ENCODE peak calls at places on chromosomes 1 and 21, in ten cellular contexts. One of them, this sample, is unnamed.

GRCh38 chr1:87074001-87074795 is 159.8 kb downstream of the HS2ST1 start:
- DNase-seq in fibroblast of the conjunctiva: no peak
- DNase-seq in left ventricle myocardium inferior: no peak
- DNase-seq in GM23248: peak
- DNase-seq in progenitor cell of endocrine pancreas: no peak
- DNase-seq in stimulated activated naive B cell treated with anti-CD40 and anti-IgM and Interleukin-4, amounts not matched to agents 10 μg/mL and 1 μg/mL and 100 μg/mL, for 72 hours: no peak
- DNase-seq in G401: no peak
- DNase-seq in psoas muscle: no peak
- DNase-seq in hippocampal formation: no peak
- DNase-seq in activated CD4-positive, alpha-beta T cell treated with anti-CD3 and anti-CD28 coated beads, Interleukin-2, amount 50 U/mL, for 24 hours: no peak
- DNase-seq in this sample: no peak

GRCh38 chr1:30852026-30852425 is 56.5 kb downstream of the SDC3 start:
- DNase-seq in fibroblast of the conjunctiva: no peak
- DNase-seq in left ventricle myocardium inferior: peak
- DNase-seq in GM23248: peak
- DNase-seq in progenitor cell of endocrine pancreas: no peak
- DNase-seq in stimulated activated naive B cell treated with anti-CD40 and anti-IgM and Interleukin-4, amounts not matched to agents 10 μg/mL and 1 μg/mL and 100 μg/mL, for 72 hours: no peak
- DNase-seq in G401: no peak
- DNase-seq in psoas muscle: no peak
- DNase-seq in hippocampal formation: no peak
- DNase-seq in activated CD4-positive, alpha-beta T cell treated with anti-CD3 and anti-CD28 coated beads, Interleukin-2, amount 50 U/mL, for 24 hours: no peak
- DNase-seq in this sample: peak

GRCh38 chr1:15180189-15180588 is 26.6 kb downstream of the TMEM51 start:
- DNase-seq in fibroblast of the conjunctiva: no peak
- DNase-seq in left ventricle myocardium inferior: no peak
- DNase-seq in GM23248: no peak
- DNase-seq in progenitor cell of endocrine pancreas: no peak
- DNase-seq in stimulated activated naive B cell treated with anti-CD40 and anti-IgM and Interleukin-4, amounts not matched to agents 10 μg/mL and 1 μg/mL and 100 μg/mL, for 72 hours: no peak
- DNase-seq in G401: peak
- DNase-seq in psoas muscle: no peak
- DNase-seq in hippocampal formation: peak
- DNase-seq in activated CD4-positive, alpha-beta T cell treated with anti-CD3 and anti-CD28 coated beads, Interleukin-2, amount 50 U/mL, for 24 hours: no peak
- DNase-seq in this sample: no peak

GRCh38 chr1:231338270-231339128 is at the start of gene SPRTN:
- DNase-seq in fibroblast of the conjunctiva: no peak
- DNase-seq in left ventricle myocardium inferior: no peak
- DNase-seq in GM23248: peak
- DNase-seq in progenitor cell of endocrine pancreas: no peak
- DNase-seq in stimulated activated naive B cell treated with anti-CD40 and anti-IgM and Interleukin-4, amounts not matched to agents 10 μg/mL and 1 μg/mL and 100 μg/mL, for 72 hours: no peak
- DNase-seq in G401: no peak
- DNase-seq in psoas muscle: no peak
- DNase-seq in hippocampal formation: no peak
- DNase-seq in activated CD4-positive, alpha-beta T cell treated with anti-CD3 and anti-CD28 coated beads, Interleukin-2, amount 50 U/mL, for 24 hours: no peak
- DNase-seq in this sample: no peak

GRCh38 chr1:51636765-51637522 is 20.1 kb downstream of the OSBPL9 start:
- DNase-seq in fibroblast of the conjunctiva: peak
- DNase-seq in left ventricle myocardium inferior: no peak
- DNase-seq in GM23248: peak
- DNase-seq in progenitor cell of endocrine pancreas: no peak
- DNase-seq in stimulated activated naive B cell treated with anti-CD40 and anti-IgM and Interleukin-4, amounts not matched to agents 10 μg/mL and 1 μg/mL and 100 μg/mL, for 72 hours: no peak
- DNase-seq in G401: no peak
- DNase-seq in psoas muscle: peak
- DNase-seq in hippocampal formation: no peak
- DNase-seq in activated CD4-positive, alpha-beta T cell treated with anti-CD3 and anti-CD28 coated beads, Interleukin-2, amount 50 U/mL, for 24 hours: no peak
- DNase-seq in this sample: no peak

GRCh38 chr1:25017436-25018109 is 87.5 kb upstream of the RUNX3 start:
- DNase-seq in fibroblast of the conjunctiva: no peak
- DNase-seq in left ventricle myocardium inferior: no peak
- DNase-seq in GM23248: peak
- DNase-seq in progenitor cell of endocrine pancreas: no peak
- DNase-seq in stimulated activated naive B cell treated with anti-CD40 and anti-IgM and Interleukin-4, amounts not matched to agents 10 μg/mL and 1 μg/mL and 100 μg/mL, for 72 hours: no peak
- DNase-seq in G401: no peak
- DNase-seq in psoas muscle: no peak
- DNase-seq in hippocampal formation: no peak
- DNase-seq in activated CD4-positive, alpha-beta T cell treated with anti-CD3 and anti-CD28 coated beads, Interleukin-2, amount 50 U/mL, for 24 hours: no peak
- DNase-seq in this sample: no peak

GRCh38 chr1:112975336-112975735 is 19.3 kb upstream of the SLC16A1 start:
- DNase-seq in fibroblast of the conjunctiva: no peak
- DNase-seq in left ventricle myocardium inferior: no peak
- DNase-seq in GM23248: no peak
- DNase-seq in progenitor cell of endocrine pancreas: no peak
- DNase-seq in stimulated activated naive B cell treated with anti-CD40 and anti-IgM and Interleukin-4, amounts not matched to agents 10 μg/mL and 1 μg/mL and 100 μg/mL, for 72 hours: no peak
- DNase-seq in G401: no peak
- DNase-seq in psoas muscle: no peak
- DNase-seq in hippocampal formation: no peak
- DNase-seq in activated CD4-positive, alpha-beta T cell treated with anti-CD3 and anti-CD28 coated beads, Interleukin-2, amount 50 U/mL, for 24 hours: no peak
- DNase-seq in this sample: no peak

GRCh38 chr1:4379451-4380175 is 274.8 kb upstream of the AJAP1 start:
- DNase-seq in fibroblast of the conjunctiva: no peak
- DNase-seq in left ventricle myocardium inferior: no peak
- DNase-seq in GM23248: no peak
- DNase-seq in progenitor cell of endocrine pancreas: no peak
- DNase-seq in stimulated activated naive B cell treated with anti-CD40 and anti-IgM and Interleukin-4, amounts not matched to agents 10 μg/mL and 1 μg/mL and 100 μg/mL, for 72 hours: no peak
- DNase-seq in G401: no peak
- DNase-seq in psoas muscle: no peak
- DNase-seq in hippocampal formation: no peak
- DNase-seq in activated CD4-positive, alpha-beta T cell treated with anti-CD3 and anti-CD28 coated beads, Interleukin-2, amount 50 U/mL, for 24 hours: no peak
- DNase-seq in this sample: no peak

GRCh38 chr1:119387858-119388257 is 19.3 kb downstream of the HAO2 start:
- DNase-seq in fibroblast of the conjunctiva: no peak
- DNase-seq in left ventricle myocardium inferior: no peak
- DNase-seq in GM23248: no peak
- DNase-seq in progenitor cell of endocrine pancreas: no peak
- DNase-seq in stimulated activated naive B cell treated with anti-CD40 and anti-IgM and Interleukin-4, amounts not matched to agents 10 μg/mL and 1 μg/mL and 100 μg/mL, for 72 hours: no peak
- DNase-seq in G401: no peak
- DNase-seq in psoas muscle: no peak
- DNase-seq in hippocampal formation: no peak
- DNase-seq in activated CD4-positive, alpha-beta T cell treated with anti-CD3 and anti-CD28 coated beads, Interleukin-2, amount 50 U/mL, for 24 hours: no peak
- DNase-seq in this sample: no peak

GRCh38 chr1:226882631-226883409 is 12.4 kb downstream of the PSEN2 start:
- DNase-seq in fibroblast of the conjunctiva: no peak
- DNase-seq in left ventricle myocardium inferior: no peak
- DNase-seq in GM23248: peak
- DNase-seq in progenitor cell of endocrine pancreas: no peak
- DNase-seq in stimulated activated naive B cell treated with anti-CD40 and anti-IgM and Interleukin-4, amounts not matched to agents 10 μg/mL and 1 μg/mL and 100 μg/mL, for 72 hours: peak
- DNase-seq in G401: no peak
- DNase-seq in psoas muscle: no peak
- DNase-seq in hippocampal formation: no peak
- DNase-seq in activated CD4-positive, alpha-beta T cell treated with anti-CD3 and anti-CD28 coated beads, Interleukin-2, amount 50 U/mL, for 24 hours: peak
- DNase-seq in this sample: no peak

GRCh38 chr1:63405021-63405420 is 37.6 kb downstream of the ALG6 start:
- DNase-seq in fibroblast of the conjunctiva: no peak
- DNase-seq in left ventricle myocardium inferior: no peak
- DNase-seq in GM23248: no peak
- DNase-seq in progenitor cell of endocrine pancreas: no peak
- DNase-seq in stimulated activated naive B cell treated with anti-CD40 and anti-IgM and Interleukin-4, amounts not matched to agents 10 μg/mL and 1 μg/mL and 100 μg/mL, for 72 hours: no peak
- DNase-seq in G401: no peak
- DNase-seq in psoas muscle: no peak
- DNase-seq in hippocampal formation: no peak
- DNase-seq in activated CD4-positive, alpha-beta T cell treated with anti-CD3 and anti-CD28 coated beads, Interleukin-2, amount 50 U/mL, for 24 hours: no peak
- DNase-seq in this sample: peak

GRCh38 chr1:165570078-165570477 is 26.3 kb downstream of the LRRC52 start:
- DNase-seq in fibroblast of the conjunctiva: no peak
- DNase-seq in left ventricle myocardium inferior: no peak
- DNase-seq in GM23248: no peak
- DNase-seq in progenitor cell of endocrine pancreas: no peak
- DNase-seq in stimulated activated naive B cell treated with anti-CD40 and anti-IgM and Interleukin-4, amounts not matched to agents 10 μg/mL and 1 μg/mL and 100 μg/mL, for 72 hours: no peak
- DNase-seq in G401: no peak
- DNase-seq in psoas muscle: no peak
- DNase-seq in hippocampal formation: no peak
- DNase-seq in activated CD4-positive, alpha-beta T cell treated with anti-CD3 and anti-CD28 coated beads, Interleukin-2, amount 50 U/mL, for 24 hours: no peak
- DNase-seq in this sample: no peak

GRCh38 chr1:197521118-197521739 is 253.2 kb downstream of the CRB1 start:
- DNase-seq in fibroblast of the conjunctiva: peak
- DNase-seq in left ventricle myocardium inferior: no peak
- DNase-seq in GM23248: peak
- DNase-seq in progenitor cell of endocrine pancreas: peak
- DNase-seq in stimulated activated naive B cell treated with anti-CD40 and anti-IgM and Interleukin-4, amounts not matched to agents 10 μg/mL and 1 μg/mL and 100 μg/mL, for 72 hours: no peak
- DNase-seq in G401: peak
- DNase-seq in psoas muscle: no peak
- DNase-seq in hippocampal formation: no peak
- DNase-seq in activated CD4-positive, alpha-beta T cell treated with anti-CD3 and anti-CD28 coated beads, Interleukin-2, amount 50 U/mL, for 24 hours: peak
- DNase-seq in this sample: no peak

GRCh38 chr1:170204121-170204520 is 58.4 kb downstream of the NTMT2 start:
- DNase-seq in fibroblast of the conjunctiva: peak
- DNase-seq in left ventricle myocardium inferior: no peak
- DNase-seq in GM23248: peak
- DNase-seq in progenitor cell of endocrine pancreas: no peak
- DNase-seq in stimulated activated naive B cell treated with anti-CD40 and anti-IgM and Interleukin-4, amounts not matched to agents 10 μg/mL and 1 μg/mL and 100 μg/mL, for 72 hours: no peak
- DNase-seq in G401: no peak
- DNase-seq in psoas muscle: no peak
- DNase-seq in hippocampal formation: no peak
- DNase-seq in activated CD4-positive, alpha-beta T cell treated with anti-CD3 and anti-CD28 coated beads, Interleukin-2, amount 50 U/mL, for 24 hours: no peak
- DNase-seq in this sample: no peak

GRCh38 chr1:23322770-23323169 is 21.3 kb downstream of the HNRNPR start:
- DNase-seq in fibroblast of the conjunctiva: no peak
- DNase-seq in left ventricle myocardium inferior: no peak
- DNase-seq in GM23248: no peak
- DNase-seq in progenitor cell of endocrine pancreas: no peak
- DNase-seq in stimulated activated naive B cell treated with anti-CD40 and anti-IgM and Interleukin-4, amounts not matched to agents 10 μg/mL and 1 μg/mL and 100 μg/mL, for 72 hours: no peak
- DNase-seq in G401: no peak
- DNase-seq in psoas muscle: no peak
- DNase-seq in hippocampal formation: no peak
- DNase-seq in activated CD4-positive, alpha-beta T cell treated with anti-CD3 and anti-CD28 coated beads, Interleukin-2, amount 50 U/mL, for 24 hours: no peak
- DNase-seq in this sample: no peak

GRCh38 chr1:234960722-234961467 is 167.7 kb downstream of the TOMM20 start:
- DNase-seq in fibroblast of the conjunctiva: no peak
- DNase-seq in left ventricle myocardium inferior: no peak
- DNase-seq in GM23248: peak
- DNase-seq in progenitor cell of endocrine pancreas: no peak
- DNase-seq in stimulated activated naive B cell treated with anti-CD40 and anti-IgM and Interleukin-4, amounts not matched to agents 10 μg/mL and 1 μg/mL and 100 μg/mL, for 72 hours: no peak
- DNase-seq in G401: no peak
- DNase-seq in psoas muscle: no peak
- DNase-seq in hippocampal formation: no peak
- DNase-seq in activated CD4-positive, alpha-beta T cell treated with anti-CD3 and anti-CD28 coated beads, Interleukin-2, amount 50 U/mL, for 24 hours: no peak
- DNase-seq in this sample: peak

GRCh38 chr21:46158666-46159300 is 3.4 kb upstream of the FTCD start:
- DNase-seq in fibroblast of the conjunctiva: no peak
- DNase-seq in left ventricle myocardium inferior: no peak
- DNase-seq in GM23248: no peak
- DNase-seq in progenitor cell of endocrine pancreas: no peak
- DNase-seq in stimulated activated naive B cell treated with anti-CD40 and anti-IgM and Interleukin-4, amounts not matched to agents 10 μg/mL and 1 μg/mL and 100 μg/mL, for 72 hours: no peak
- DNase-seq in G401: no peak
- DNase-seq in psoas muscle: peak
- DNase-seq in hippocampal formation: no peak
- DNase-seq in activated CD4-positive, alpha-beta T cell treated with anti-CD3 and anti-CD28 coated beads, Interleukin-2, amount 50 U/mL, for 24 hours: no peak
- DNase-seq in this sample: no peak

GRCh38 chr1:145425436-145426029 is at the start of gene NBPF20:
- DNase-seq in fibroblast of the conjunctiva: peak
- DNase-seq in left ventricle myocardium inferior: peak
- DNase-seq in GM23248: peak
- DNase-seq in progenitor cell of endocrine pancreas: peak
- DNase-seq in stimulated activated naive B cell treated with anti-CD40 and anti-IgM and Interleukin-4, amounts not matched to agents 10 μg/mL and 1 μg/mL and 100 μg/mL, for 72 hours: peak
- DNase-seq in G401: peak
- DNase-seq in psoas muscle: peak
- DNase-seq in hippocampal formation: peak
- DNase-seq in activated CD4-positive, alpha-beta T cell treated with anti-CD3 and anti-CD28 coated beads, Interleukin-2, amount 50 U/mL, for 24 hours: peak
- DNase-seq in this sample: peak

GRCh38 chr1:174794861-174795260 is 204.9 kb upstream of the CACYBP start:
- DNase-seq in fibroblast of the conjunctiva: no peak
- DNase-seq in left ventricle myocardium inferior: no peak
- DNase-seq in GM23248: no peak
- DNase-seq in progenitor cell of endocrine pancreas: no peak
- DNase-seq in stimulated activated naive B cell treated with anti-CD40 and anti-IgM and Interleukin-4, amounts not matched to agents 10 μg/mL and 1 μg/mL and 100 μg/mL, for 72 hours: no peak
- DNase-seq in G401: no peak
- DNase-seq in psoas muscle: no peak
- DNase-seq in hippocampal formation: no peak
- DNase-seq in activated CD4-positive, alpha-beta T cell treated with anti-CD3 and anti-CD28 coated beads, Interleukin-2, amount 50 U/mL, for 24 hours: no peak
- DNase-seq in this sample: no peak

GRCh38 chr1:98053471-98054366 is 132.9 kb upstream of the DPYD start:
- DNase-seq in fibroblast of the conjunctiva: peak
- DNase-seq in left ventricle myocardium inferior: peak
- DNase-seq in GM23248: peak
- DNase-seq in progenitor cell of endocrine pancreas: peak
- DNase-seq in stimulated activated naive B cell treated with anti-CD40 and anti-IgM and Interleukin-4, amounts not matched to agents 10 μg/mL and 1 μg/mL and 100 μg/mL, for 72 hours: peak
- DNase-seq in G401: no peak
- DNase-seq in psoas muscle: peak
- DNase-seq in hippocampal formation: peak
- DNase-seq in activated CD4-positive, alpha-beta T cell treated with anti-CD3 and anti-CD28 coated beads, Interleukin-2, amount 50 U/mL, for 24 hours: no peak
- DNase-seq in this sample: no peak

GRCh38 chr1:2174348-2175054 is 20.1 kb downstream of the FAAP20 start:
- DNase-seq in fibroblast of the conjunctiva: peak
- DNase-seq in left ventricle myocardium inferior: peak
- DNase-seq in GM23248: peak
- DNase-seq in progenitor cell of endocrine pancreas: peak
- DNase-seq in stimulated activated naive B cell treated with anti-CD40 and anti-IgM and Interleukin-4, amounts not matched to agents 10 μg/mL and 1 μg/mL and 100 μg/mL, for 72 hours: no peak
- DNase-seq in G401: peak
- DNase-seq in psoas muscle: peak
- DNase-seq in hippocampal formation: peak
- DNase-seq in activated CD4-positive, alpha-beta T cell treated with anti-CD3 and anti-CD28 coated beads, Interleukin-2, amount 50 U/mL, for 24 hours: peak
- DNase-seq in this sample: peak

GRCh38 chr1:234331511-234331910 is 41.7 kb upstream of the COA6 start:
- DNase-seq in fibroblast of the conjunctiva: peak
- DNase-seq in left ventricle myocardium inferior: no peak
- DNase-seq in GM23248: peak
- DNase-seq in progenitor cell of endocrine pancreas: no peak
- DNase-seq in stimulated activated naive B cell treated with anti-CD40 and anti-IgM and Interleukin-4, amounts not matched to agents 10 μg/mL and 1 μg/mL and 100 μg/mL, for 72 hours: no peak
- DNase-seq in G401: no peak
- DNase-seq in psoas muscle: no peak
- DNase-seq in hippocampal formation: no peak
- DNase-seq in activated CD4-positive, alpha-beta T cell treated with anti-CD3 and anti-CD28 coated beads, Interleukin-2, amount 50 U/mL, for 24 hours: no peak
- DNase-seq in this sample: no peak

GRCh38 chr1:85940621-85941306 is 215.8 kb downstream of the COL24A1 start:
- DNase-seq in fibroblast of the conjunctiva: peak
- DNase-seq in left ventricle myocardium inferior: no peak
- DNase-seq in GM23248: peak
- DNase-seq in progenitor cell of endocrine pancreas: no peak
- DNase-seq in stimulated activated naive B cell treated with anti-CD40 and anti-IgM and Interleukin-4, amounts not matched to agents 10 μg/mL and 1 μg/mL and 100 μg/mL, for 72 hours: no peak
- DNase-seq in G401: no peak
- DNase-seq in psoas muscle: no peak
- DNase-seq in hippocampal formation: no peak
- DNase-seq in activated CD4-positive, alpha-beta T cell treated with anti-CD3 and anti-CD28 coated beads, Interleukin-2, amount 50 U/mL, for 24 hours: no peak
- DNase-seq in this sample: no peak

GRCh38 chr1:157119008-157119407 is 19.2 kb downstream of the ETV3 start:
- DNase-seq in fibroblast of the conjunctiva: no peak
- DNase-seq in left ventricle myocardium inferior: no peak
- DNase-seq in GM23248: no peak
- DNase-seq in progenitor cell of endocrine pancreas: no peak
- DNase-seq in stimulated activated naive B cell treated with anti-CD40 and anti-IgM and Interleukin-4, amounts not matched to agents 10 μg/mL and 1 μg/mL and 100 μg/mL, for 72 hours: no peak
- DNase-seq in G401: no peak
- DNase-seq in psoas muscle: no peak
- DNase-seq in hippocampal formation: no peak
- DNase-seq in activated CD4-positive, alpha-beta T cell treated with anti-CD3 and anti-CD28 coated beads, Interleukin-2, amount 50 U/mL, for 24 hours: no peak
- DNase-seq in this sample: no peak

GRCh38 chr1:225617956-225618355 is 35.0 kb downstream of the ENAH start:
- DNase-seq in fibroblast of the conjunctiva: no peak
- DNase-seq in left ventricle myocardium inferior: no peak
- DNase-seq in GM23248: no peak
- DNase-seq in progenitor cell of endocrine pancreas: no peak
- DNase-seq in stimulated activated naive B cell treated with anti-CD40 and anti-IgM and Interleukin-4, amounts not matched to agents 10 μg/mL and 1 μg/mL and 100 μg/mL, for 72 hours: no peak
- DNase-seq in G401: peak
- DNase-seq in psoas muscle: no peak
- DNase-seq in hippocampal formation: no peak
- DNase-seq in activated CD4-positive, alpha-beta T cell treated with anti-CD3 and anti-CD28 coated beads, Interleukin-2, amount 50 U/mL, for 24 hours: no peak
- DNase-seq in this sample: no peak

GRCh38 chr1:37879865-37880264 is 20.5 kb upstream of the MTF1 start:
- DNase-seq in fibroblast of the conjunctiva: no peak
- DNase-seq in left ventricle myocardium inferior: no peak
- DNase-seq in GM23248: no peak
- DNase-seq in progenitor cell of endocrine pancreas: no peak
- DNase-seq in stimulated activated naive B cell treated with anti-CD40 and anti-IgM and Interleukin-4, amounts not matched to agents 10 μg/mL and 1 μg/mL and 100 μg/mL, for 72 hours: no peak
- DNase-seq in G401: no peak
- DNase-seq in psoas muscle: no peak
- DNase-seq in hippocampal formation: no peak
- DNase-seq in activated CD4-positive, alpha-beta T cell treated with anti-CD3 and anti-CD28 coated beads, Interleukin-2, amount 50 U/mL, for 24 hours: no peak
- DNase-seq in this sample: no peak

GRCh38 chr1:43414634-43415223 is 25.0 kb downstream of the SZT2 start:
- DNase-seq in fibroblast of the conjunctiva: no peak
- DNase-seq in left ventricle myocardium inferior: peak
- DNase-seq in GM23248: peak
- DNase-seq in progenitor cell of endocrine pancreas: peak
- DNase-seq in stimulated activated naive B cell treated with anti-CD40 and anti-IgM and Interleukin-4, amounts not matched to agents 10 μg/mL and 1 μg/mL and 100 μg/mL, for 72 hours: peak
- DNase-seq in G401: peak
- DNase-seq in psoas muscle: no peak
- DNase-seq in hippocampal formation: no peak
- DNase-seq in activated CD4-positive, alpha-beta T cell treated with anti-CD3 and anti-CD28 coated beads, Interleukin-2, amount 50 U/mL, for 24 hours: peak
- DNase-seq in this sample: no peak

GRCh38 chr1:39204441-39205081 is at the start of gene MACF1:
- DNase-seq in fibroblast of the conjunctiva: peak
- DNase-seq in left ventricle myocardium inferior: peak
- DNase-seq in GM23248: peak
- DNase-seq in progenitor cell of endocrine pancreas: no peak
- DNase-seq in stimulated activated naive B cell treated with anti-CD40 and anti-IgM and Interleukin-4, amounts not matched to agents 10 μg/mL and 1 μg/mL and 100 μg/mL, for 72 hours: no peak
- DNase-seq in G401: peak
- DNase-seq in psoas muscle: peak
- DNase-seq in hippocampal formation: peak
- DNase-seq in activated CD4-positive, alpha-beta T cell treated with anti-CD3 and anti-CD28 coated beads, Interleukin-2, amount 50 U/mL, for 24 hours: no peak
- DNase-seq in this sample: no peak

This sample was measured in LNCaP clone FGC.